ENCODE peak calls at places on chromosome X, in four cellular contexts. Q, W, Z and D are unnamed samples.

GRCh38 chrX:140503714-140504351 is 1.0 kb downstream of the SOX3 start:
- DNase-seq in Q (peak; percentile 12), W (peak; percentile 65), Z (no peak), D (peak; percentile 59)

GRCh38 chrX:155747520-155747919 is 133.6 kb upstream of the VAMP7 start:
- DNase-seq in Z (peak; percentile 25), W (no peak), Q (peak; percentile 58), D (no peak)

GRCh38 chrX:13666836-13667235 is 13.9 kb downstream of the TCEANC start:
- DNase-seq in Z (peak; percentile 20), Q (no peak), W (no peak), D (no peak)

GRCh38 chrX:72306085-72306801 is 529 bp upstream of the CITED1 start:
- DNase-seq in Z (no peak), Q (no peak), W (peak; percentile 33), D (peak; percentile 64)

GRCh38 chrX:625137-625691 is 5.4 kb upstream of the SHOX start:
- DNase-seq in Z (no peak), W (no peak), Q (no peak), D (no peak)

GRCh38 chrX:35858916-35859315 is 60.6 kb upstream of the CFAP47 start:
- DNase-seq in Q (no peak), Z (no peak), W (no peak), D (no peak)

GRCh38 chrX:108666101-108666500 is 70.3 kb downstream of the IRS4 start:
- DNase-seq in Q (no peak), Z (no peak), W (no peak), D (no peak)

GRCh38 chrX:40392599-40392998 is 188.2 kb upstream of the ATP6AP2 start:
- DNase-seq in Z (peak; percentile 17), Q (no peak), W (no peak), D (no peak)

GRCh38 chrX:152850465-152850864 is 19.6 kb downstream of the NSDHL start:
- DNase-seq in Q (no peak), W (no peak), Z (no peak), D (no peak)

GRCh38 chrX:128901018-128901417 is 622.3 kb downstream of the SMARCA1 start:
- DNase-seq in Z (no peak), Q (no peak), W (no peak), D (no peak)

GRCh38 chrX:95764972-95765451 is 919.6 kb upstream of the DIAPH2 start:
- DNase-seq in W (no peak), Z (no peak), Q (peak; percentile 52), D (peak; percentile 32)

GRCh38 chrX:13646154-13646549 is 6.8 kb upstream of the TCEANC start:
- DNase-seq in Z (peak; percentile 39), W (peak; percentile 61), Q (peak; percentile 65), D (peak; percentile 51)

GRCh38 chrX:1481636-1482529 is 29.2 kb upstream of the ASMTL start:
- DNase-seq in Q (peak; percentile 72), W (peak; percentile 65), Z (peak; percentile 43), D (no peak)

GRCh38 chrX:115393271-115393670 is 103.8 kb downstream of the LUZP4 start:
- DNase-seq in W (no peak), Q (peak; percentile 91), Z (no peak), D (no peak)

GRCh38 chrX:34275710-34276109 is 143.6 kb upstream of the FAM47A start:
- DNase-seq in Q (no peak), W (no peak), Z (no peak), D (peak; percentile 2)

GRCh38 chrX:112746812-112747630 is 67.3 kb upstream of the LHFPL1 start:
- DNase-seq in Q (peak; percentile 10), Z (no peak), W (no peak), D (no peak)

GRCh38 chrX:15631637-15632036 is 30.9 kb upstream of the ACE2 start:
- DNase-seq in Q (no peak), W (no peak), Z (no peak), D (no peak)

GRCh38 chrX:87890437-87890836 is 372.8 kb downstream of the KLHL4 start:
- DNase-seq in Z (no peak), W (no peak), Q (no peak), D (no peak)

GRCh38 chrX:30971761-30972603 is 82.9 kb upstream of the TAB3 start:
- DNase-seq in Z (no peak), Q (peak; percentile 53), W (no peak), D (peak; percentile 53)

GRCh38 chrX:68932611-68933010 is 103.8 kb downstream of the EFNB1 start:
- DNase-seq in Z (peak; percentile 18), W (no peak), Q (peak; percentile 28), D (no peak)

GRCh38 chrX:129540068-129540653 is at the start of gene OCRL:
- DNase-seq in Z (peak; percentile 68), Q (peak; percentile 70), W (peak; percentile 76), D (peak; percentile 85)

GRCh38 chrX:16807976-16808542 is 21.8 kb downstream of the TXLNG start:
- DNase-seq in W (no peak), Z (no peak), Q (no peak), D (no peak)

GRCh38 chrX:16882702-16883486 is 12.7 kb upstream of the RBBP7 start:
- DNase-seq in Z (peak; percentile 50), Q (peak; percentile 68), W (peak; percentile 73), D (peak; percentile 70)

GRCh38 chrX:69317721-69318120 is 152.5 kb upstream of the PJA1 start:
- DNase-seq in Q (no peak), Z (no peak), W (no peak), D (no peak)